ENCODE peak calls at places on chromosomes 3 and 15, in eight cellular contexts. X, D, V, G, C, U, Y and W are unnamed samples.

GRCh38 chr3:185549111-185549510 is 3.3 kb downstream of the LIPH start:
- DNase-seq in X (peak; percentile 98), D (peak; percentile 45), V (no peak), G (peak; percentile 68), C (no peak), U (no peak), Y (no peak), W (no peak)

GRCh38 chr3:63947594-63947993 is 35.4 kb upstream of the SCAANT1 start:
- DNase-seq in X (no peak), D (no peak), V (no peak), G (no peak), C (no peak), U (no peak), Y (no peak), W (no peak)

GRCh38 chr15:99732711-99733267 is 448 bp downstream of the LYSMD4 start:
- DNase-seq in X (no peak), D (no peak), V (no peak), G (no peak), C (no peak), U (peak; percentile 58), Y (peak; percentile 75), W (peak; percentile 91)

GRCh38 chr3:171384101-171384891 is 75.9 kb downstream of the TNIK start:
- DNase-seq in X (peak; percentile 75), D (no peak), V (no peak), G (no peak), C (no peak), U (no peak), Y (no peak), W (no peak)

GRCh38 chr15:60844431-60845174 is 365.7 kb upstream of the ICE2 start:
- DNase-seq in X (no peak), D (no peak), V (no peak), G (no peak), C (no peak), U (no peak), Y (no peak), W (no peak)

GRCh38 chr15:48582472-48583235 is 62.9 kb downstream of the FBN1 start:
- DNase-seq in X (peak; percentile 83), D (no peak), V (no peak), G (no peak), C (no peak), U (no peak), Y (peak; percentile 18), W (no peak)

GRCh38 chr3:134651347-134652041 is 672 bp upstream of the KY start:
- DNase-seq in X (peak; percentile 26), D (no peak), V (no peak), G (no peak), C (peak; percentile 53), U (no peak), Y (no peak), W (no peak)

GRCh38 chr3:46670891-46671427 is 22.5 kb downstream of the ALS2CL start:
- DNase-seq in X (no peak), D (peak; percentile 8), V (no peak), G (no peak), C (no peak), U (no peak), Y (no peak), W (peak; percentile 54)

GRCh38 chr15:80484312-80484981 is 80.3 kb downstream of the ARNT2 start:
- DNase-seq in X (peak; percentile 87), D (no peak), V (no peak), G (no peak), C (no peak), U (no peak), Y (no peak), W (no peak)

GRCh38 chr3:31364711-31365110 is 168.0 kb upstream of the STT3B start:
- DNase-seq in X (peak; percentile 75), D (no peak), V (no peak), G (no peak), C (no peak), U (peak; percentile 35), Y (no peak), W (no peak)

GRCh38 chr3:30614943-30615342 is 8.5 kb downstream of the TGFBR2 start:
- DNase-seq in X (no peak), D (no peak), V (no peak), G (no peak), C (no peak), U (no peak), Y (no peak), W (no peak)

GRCh38 chr15:83697716-83698115 is 43.8 kb downstream of the ADAMTSL3 start:
- DNase-seq in X (no peak), D (no peak), V (no peak), G (no peak), C (no peak), U (no peak), Y (no peak), W (no peak)

GRCh38 chr3:126510323-126510910 is 7.2 kb downstream of the UROC1 start:
- DNase-seq in X (no peak), D (no peak), V (no peak), G (no peak), C (no peak), U (no peak), Y (no peak), W (peak; percentile 54)

DNA sequence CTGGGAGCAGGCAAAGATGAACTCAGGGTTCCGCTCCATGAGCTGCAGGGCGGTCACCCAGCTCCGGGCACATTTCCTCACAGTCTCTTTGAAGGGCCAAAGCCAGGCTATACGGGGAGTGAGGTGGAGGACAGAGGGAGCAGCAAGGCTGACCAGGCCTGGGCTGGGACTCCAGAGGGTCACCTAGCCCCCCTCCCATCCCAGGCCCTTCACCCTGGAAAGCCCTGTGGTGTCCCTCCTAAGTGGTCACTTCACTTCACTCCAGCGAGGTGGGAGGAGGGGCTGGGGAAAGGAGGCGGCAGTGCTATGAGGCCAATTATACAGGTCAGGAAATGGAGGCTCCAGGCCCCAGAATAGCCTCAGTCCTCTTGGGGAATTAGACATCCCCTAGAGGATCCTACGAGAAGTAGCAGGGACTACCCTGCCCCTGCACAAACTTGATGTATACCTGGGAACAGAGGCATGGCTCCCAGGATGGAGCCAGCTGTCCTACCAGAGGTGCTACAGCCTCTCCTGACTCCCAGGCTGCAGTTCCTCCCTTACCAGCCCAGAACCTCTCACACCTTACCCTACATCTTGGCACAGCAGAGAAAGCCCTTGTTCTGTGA is 5.7 kb downstream of the MAN2C1 start:
- DNase-seq in X (no peak), D (no peak), V (no peak), G (no peak), C (no peak), U (peak; percentile 37), Y (no peak), W (no peak)
- TF ChIP-seq POLR2A in X (no peak), D (no peak), V (no peak), G (no peak), C (no peak), U (no peak), Y (no peak), W (no peak)

DNA sequence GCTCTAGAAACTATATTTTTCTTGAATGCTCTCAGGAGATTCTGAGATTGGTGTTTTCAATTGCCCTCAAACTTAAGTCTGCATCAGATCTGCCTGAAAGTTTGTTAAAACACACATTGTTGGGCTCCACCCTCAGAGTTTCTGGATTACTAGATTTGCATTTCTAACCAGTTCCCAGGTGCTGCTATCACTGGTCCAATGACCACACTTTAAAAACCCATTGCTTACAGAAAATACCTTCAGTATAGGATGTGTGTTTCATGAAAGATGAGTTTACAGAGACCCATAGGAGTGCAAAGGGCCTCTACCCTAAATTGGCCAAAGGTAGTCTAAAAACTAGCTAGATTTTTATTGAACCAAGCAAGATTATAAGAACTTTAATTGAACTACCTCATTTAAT is 17.8 kb downstream of the GRM7 start:
- DNase-seq in X (no peak), D (no peak), V (no peak), G (no peak), C (no peak), U (no peak), Y (no peak), W (no peak)
- TF ChIP-seq POLR2A in X (no peak), D (no peak), V (no peak), G (no peak), C (no peak), U (no peak), Y (no peak), W (no peak)

GRCh38 chr15:40238927-40239591 is at the start of gene PAK6:
- DNase-seq in X (peak; percentile 53), D (peak; percentile 69), V (no peak), G (peak; percentile 73), C (peak; percentile 58), U (peak; percentile 27), Y (peak; percentile 46), W (no peak)
- TF ChIP-seq POLR2A in X (no peak), D (peak; percentile 17), V (no peak), G (no peak), C (no peak), U (no peak), Y (peak; percentile 19), W (no peak)

DNA sequence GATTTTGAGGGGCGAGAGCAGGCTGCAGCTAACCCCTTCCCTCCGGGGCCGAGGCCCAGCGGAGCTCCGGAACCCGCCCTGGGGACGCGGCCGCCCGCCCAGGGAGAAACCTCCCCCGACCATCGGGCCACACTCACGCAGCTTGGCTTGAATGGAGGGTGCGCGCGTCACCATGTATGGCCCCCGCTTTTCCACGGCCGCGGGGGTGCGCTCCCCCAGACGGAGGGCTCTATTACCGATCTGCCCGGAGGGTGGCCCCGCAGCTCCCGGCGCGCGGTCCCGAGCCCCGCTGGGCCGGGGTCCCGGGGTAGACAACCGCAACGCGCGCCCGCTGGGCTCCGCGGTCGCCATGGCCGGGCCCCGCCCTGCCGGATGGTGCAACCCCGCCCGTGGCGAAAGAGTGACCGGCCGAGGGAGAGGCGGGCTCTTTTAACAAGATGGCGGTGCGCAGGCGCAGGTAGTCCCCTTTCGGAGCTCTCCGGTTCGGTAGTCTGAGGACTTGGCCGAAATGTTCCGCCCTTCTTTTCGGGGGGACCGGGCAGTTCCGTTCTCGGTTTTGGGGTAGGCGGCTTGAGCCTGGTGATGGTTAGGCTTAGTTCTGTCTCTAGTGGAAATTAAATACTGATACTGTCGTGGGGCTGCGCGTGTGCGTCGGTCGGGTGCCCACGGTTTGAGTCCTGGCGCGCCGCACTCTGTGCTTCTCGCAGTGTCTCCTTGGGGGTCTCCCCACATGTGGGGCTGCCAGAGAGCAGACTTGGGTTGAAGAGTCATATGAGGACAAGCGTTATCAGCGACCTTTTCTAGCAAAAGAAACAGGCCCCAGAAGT is at the start of gene FAM219B:
- DNase-seq in X (peak; percentile 83), D (peak; percentile 92), V (peak; percentile 52), G (peak; percentile 98), C (peak; percentile 91), U (peak; percentile 92), Y (peak; percentile 90), W (peak; percentile 99)
- TF ChIP-seq POLR2A in X (peak; percentile 92), D (peak; percentile 71), V (peak; percentile 41), G (peak; percentile 89), C (peak; percentile 93), U (peak; percentile 89), Y (peak; percentile 75), W (no peak)